ENCODE peak calls at places on chromosomes 6 and 20, in four cellular contexts. A is fibroblast of lung; I is T-helper 22 cell; U is activated T-helper 1 cell treated with anti-CD3 and anti-CD28 coated beads, Interleukin-2, amount 50 U/mL, for 16 hours. C is an unnamed sample.

GRCh38 chr20:54000914-54001313 is 69.5 kb downstream of the BCAS1 start:
- DNase-seq in A (no peak), I (no peak), U (no peak), C (no peak)

GRCh38 chr6:129282053-129282452 is 399.1 kb downstream of the LAMA2 start:
- DNase-seq in A (no peak), I (no peak), U (no peak), C (no peak)

GRCh38 chr20:38433304-38433972 is 1.7 kb downstream of the SNHG17 start:
- DNase-seq in A (no peak), I (no peak), U (no peak), C (no peak)

GRCh38 chr6:160077526-160077925 is 44.1 kb upstream of the SLC22A1 start:
- DNase-seq in A (peak; percentile 13), I (no peak), U (no peak), C (no peak)

GRCh38 chr6:31308050-31308844 is 36.4 kb upstream of the HLA-C start:
- DNase-seq in A (no peak), I (peak; percentile 54), U (peak; percentile 65), C (peak; percentile 69)

GRCh38 chr6:33169286-33170175 is 22.7 kb downstream of the COL11A2 start:
- DNase-seq in A (no peak), I (no peak), U (no peak), C (no peak)

GRCh38 chr6:107075951-107076381 is 39.3 kb downstream of the BEND3 start:
- DNase-seq in A (peak; percentile 37), I (no peak), U (no peak), C (no peak)

GRCh38 chr20:8132632-8133587 is 844 bp downstream of the PLCB1 start:
- DNase-seq in A (peak; percentile 53), I (no peak), U (no peak), C (peak; percentile 13)

GRCh38 chr6:169620171-169621125 is 81.4 kb downstream of the WDR27 start:
- DNase-seq in A (peak; percentile 38), I (no peak), U (no peak), C (no peak)

GRCh38 chr6:169174516-169175359 is 78.9 kb downstream of the THBS2 start:
- DNase-seq in A (no peak), I (no peak), U (no peak), C (no peak)

GRCh38 chr20:63847374-63848002 is 13.8 kb upstream of the ABHD16B start:
- DNase-seq in A (no peak), I (no peak), U (no peak), C (no peak)

GRCh38 chr20:24736844-24737211 is 212.2 kb upstream of the CST7 start:
- DNase-seq in A (no peak), I (no peak), U (no peak), C (no peak)